ENCODE peak calls at places on chromosomes 7 and 10, in seven cellular contexts. One of them, this sample, is unnamed.

GRCh38 chr7:77457779-77458178 is 41.6 kb upstream of the GSAP start:
- DNase-seq in ELF-1: no peak
- DNase-seq in NCI-H2081: no peak
- DNase-seq in stimulated activated CD4-positive, alpha-beta T cell treated with anti-CD3 and anti-CD28 coated beads, Interleukin-2, amount 100 ng/mL, for 48 hours: no peak
- DNase-seq in brain microvascular endothelial cell: no peak
- DNase-seq in Right ventricle myocardium superior: no peak
- DNase-seq in glutamatergic neuron: no peak
- DNase-seq in this sample: no peak

GRCh38 chr10:122126763-122127659 is 138.0 kb downstream of the TACC2 start:
- DNase-seq in ELF-1: peak; percentile 57
- DNase-seq in NCI-H2081: no peak
- DNase-seq in stimulated activated CD4-positive, alpha-beta T cell treated with anti-CD3 and anti-CD28 coated beads, Interleukin-2, amount 100 ng/mL, for 48 hours: no peak
- DNase-seq in brain microvascular endothelial cell: peak; percentile 89
- DNase-seq in Right ventricle myocardium superior: no peak
- DNase-seq in glutamatergic neuron: no peak
- DNase-seq in this sample: no peak

GRCh38 chr10:25761937-25762336 is 172.1 kb upstream of the MYO3A start:
- DNase-seq in ELF-1: no peak
- DNase-seq in NCI-H2081: no peak
- DNase-seq in stimulated activated CD4-positive, alpha-beta T cell treated with anti-CD3 and anti-CD28 coated beads, Interleukin-2, amount 100 ng/mL, for 48 hours: no peak
- DNase-seq in brain microvascular endothelial cell: no peak
- DNase-seq in Right ventricle myocardium superior: no peak
- DNase-seq in glutamatergic neuron: no peak
- DNase-seq in this sample: no peak

GRCh38 chr7:87413951-87414381 is 61.5 kb downstream of the ABCB4 start:
- DNase-seq in ELF-1: peak; percentile 30
- DNase-seq in NCI-H2081: no peak
- DNase-seq in stimulated activated CD4-positive, alpha-beta T cell treated with anti-CD3 and anti-CD28 coated beads, Interleukin-2, amount 100 ng/mL, for 48 hours: no peak
- DNase-seq in brain microvascular endothelial cell: peak; percentile 25
- DNase-seq in Right ventricle myocardium superior: no peak
- DNase-seq in glutamatergic neuron: no peak
- DNase-seq in this sample: peak; percentile 76

GRCh38 chr10:93390691-93391090 is 91.4 kb downstream of the MYOF start:
- DNase-seq in ELF-1: no peak
- DNase-seq in NCI-H2081: no peak
- DNase-seq in stimulated activated CD4-positive, alpha-beta T cell treated with anti-CD3 and anti-CD28 coated beads, Interleukin-2, amount 100 ng/mL, for 48 hours: no peak
- DNase-seq in brain microvascular endothelial cell: no peak
- DNase-seq in Right ventricle myocardium superior: no peak
- DNase-seq in glutamatergic neuron: no peak
- DNase-seq in this sample: no peak

GRCh38 chr7:140402178-140402835 is 1.6 kb upstream of the RAB19 start:
- DNase-seq in ELF-1: no peak
- DNase-seq in NCI-H2081: no peak
- DNase-seq in stimulated activated CD4-positive, alpha-beta T cell treated with anti-CD3 and anti-CD28 coated beads, Interleukin-2, amount 100 ng/mL, for 48 hours: no peak
- DNase-seq in brain microvascular endothelial cell: peak; percentile 48
- DNase-seq in Right ventricle myocardium superior: no peak
- DNase-seq in glutamatergic neuron: no peak
- DNase-seq in this sample: no peak

GRCh38 chr7:30743371-30744074 is 8.4 kb upstream of the INMT start:
- DNase-seq in ELF-1: no peak
- DNase-seq in NCI-H2081: no peak
- DNase-seq in stimulated activated CD4-positive, alpha-beta T cell treated with anti-CD3 and anti-CD28 coated beads, Interleukin-2, amount 100 ng/mL, for 48 hours: no peak
- DNase-seq in brain microvascular endothelial cell: peak; percentile 18
- DNase-seq in Right ventricle myocardium superior: no peak
- DNase-seq in glutamatergic neuron: no peak
- DNase-seq in this sample: peak; percentile 38

GRCh38 chr7:85320699-85321476 is 134.0 kb upstream of the SEMA3D start:
- DNase-seq in ELF-1: no peak
- DNase-seq in NCI-H2081: no peak
- DNase-seq in stimulated activated CD4-positive, alpha-beta T cell treated with anti-CD3 and anti-CD28 coated beads, Interleukin-2, amount 100 ng/mL, for 48 hours: no peak
- DNase-seq in brain microvascular endothelial cell: no peak
- DNase-seq in Right ventricle myocardium superior: no peak
- DNase-seq in glutamatergic neuron: no peak
- DNase-seq in this sample: no peak

GRCh38 chr10:49611166-49611814 is 1.2 kb downstream of the SLC18A3 start:
- DNase-seq in ELF-1: peak; percentile 48
- DNase-seq in NCI-H2081: no peak
- DNase-seq in stimulated activated CD4-positive, alpha-beta T cell treated with anti-CD3 and anti-CD28 coated beads, Interleukin-2, amount 100 ng/mL, for 48 hours: no peak
- DNase-seq in brain microvascular endothelial cell: no peak
- DNase-seq in Right ventricle myocardium superior: no peak
- DNase-seq in glutamatergic neuron: peak; percentile 71
- DNase-seq in this sample: no peak

GRCh38 chr10:60162631-60163030 is 227.0 kb downstream of the ANK3 start:
- DNase-seq in ELF-1: no peak
- DNase-seq in NCI-H2081: no peak
- DNase-seq in stimulated activated CD4-positive, alpha-beta T cell treated with anti-CD3 and anti-CD28 coated beads, Interleukin-2, amount 100 ng/mL, for 48 hours: no peak
- DNase-seq in brain microvascular endothelial cell: no peak
- DNase-seq in Right ventricle myocardium superior: no peak
- DNase-seq in glutamatergic neuron: no peak
- DNase-seq in this sample: no peak

This sample was measured in WERI-Rb-1.